ENCODE peak calls at places on chromosomes 4 and X, in eight cellular contexts. P is ovary, Q is lower lobe of right lung, K is SJSA1, M is GM23248, J is suprapubic skin, Y is cardiac muscle cell, C is transverse colon. I is an unnamed sample.

GRCh38 chr4:10808591-10808990 is 124.0 kb upstream of the CLNK start:
- DNase-seq in P (no peak), Q (no peak), K (no peak), M (peak; percentile 52), J (no peak), Y (peak; percentile 79), C (no peak), I (peak; percentile 54)

GRCh38 chr4:54498661-54499111 is 159.1 kb upstream of the KIT start:
- DNase-seq in P (no peak), Q (no peak), K (no peak), M (peak; percentile 85), J (no peak), Y (peak; percentile 17), C (no peak), I (no peak)

GRCh38 chr4:3218824-3219760 is 29.9 kb upstream of the MSANTD1 start:
- DNase-seq in P (no peak), Q (peak; percentile 24), K (no peak), M (no peak), J (no peak), Y (no peak), C (no peak), I (peak; percentile 2)

GRCh38 chr4:55124337-55125076 is 888 bp downstream of the KDR start:
- DNase-seq in P (no peak), Q (no peak), K (no peak), M (peak; percentile 13), J (no peak), Y (peak; percentile 58), C (no peak), I (no peak)

GRCh38 chr4:108270466-108271450 is 102.0 kb upstream of the LEF1 start:
- DNase-seq in P (no peak), Q (no peak), K (peak; percentile 84), M (peak; percentile 27), J (no peak), Y (peak; percentile 4), C (no peak), I (no peak)

GRCh38 chr4:157304769-157305168 is 84.2 kb downstream of the GRIA2 start:
- DNase-seq in P (no peak), Q (no peak), K (no peak), M (no peak), J (no peak), Y (no peak), C (no peak), I (no peak)

GRCh38 chr4:27692098-27692679 is 831.5 kb downstream of the STIM2 start:
- DNase-seq in P (no peak), Q (no peak), K (peak; percentile 30), M (peak; percentile 47), J (no peak), Y (peak; percentile 35), C (no peak), I (no peak)

GRCh38 chrX:111164728-111165127 is 68.7 kb downstream of the PAK3 start:
- DNase-seq in P (no peak), Q (no peak), K (no peak), M (peak; percentile 22), J (no peak), Y (peak; percentile 3), C (no peak), I (no peak)

GRCh38 chrX:102155806-102156179 is at the start of gene BEX5:
- DNase-seq in P (peak; percentile 67), Q (peak; percentile 63), K (no peak), M (peak; percentile 54), J (peak; percentile 65), Y (no peak), C (peak; percentile 68), I (peak; percentile 51)

GRCh38 chr4:108890491-108890890 is 127.6 kb upstream of the ETNPPL start:
- DNase-seq in P (no peak), Q (no peak), K (no peak), M (no peak), J (no peak), Y (no peak), C (no peak), I (no peak)

GRCh38 chr4:25884040-25884788 is 21.4 kb upstream of the SEL1L3 start:
- DNase-seq in P (no peak), Q (no peak), K (no peak), M (peak; percentile 83), J (no peak), Y (peak; percentile 66), C (no peak), I (no peak)

GRCh38 chr4:153248641-153249198 is 44.5 kb downstream of the TRIM2 start:
- DNase-seq in P (no peak), Q (no peak), K (peak; percentile 45), M (no peak), J (peak; percentile 70), Y (no peak), C (no peak), I (no peak)

GRCh38 chrX:16585486-16586370 is 64.2 kb upstream of the S100G start:
- DNase-seq in P (no peak), Q (no peak), K (no peak), M (no peak), J (no peak), Y (no peak), C (no peak), I (no peak)

GRCh38 chr4:114400531-114400930 is 198.1 kb upstream of the UGT8 start:
- DNase-seq in P (no peak), Q (no peak), K (no peak), M (peak; percentile 39), J (no peak), Y (no peak), C (no peak), I (no peak)

GRCh38 chr4:42482516-42483327 is 85.4 kb downstream of the SHISA3 start:
- DNase-seq in P (no peak), Q (no peak), K (no peak), M (no peak), J (no peak), Y (no peak), C (no peak), I (no peak)

GRCh38 chr4:127968565-127968964 is 3.4 kb downstream of the ABHD18 start:
- DNase-seq in P (no peak), Q (no peak), K (no peak), M (no peak), J (no peak), Y (no peak), C (no peak), I (no peak)

GRCh38 chr4:4855293-4856070 is 4.0 kb upstream of the MSX1 start:
- DNase-seq in P (no peak), Q (no peak), K (no peak), M (no peak), J (no peak), Y (no peak), C (no peak), I (peak; percentile 5)

GRCh38 chrX:71910526-71911022 is at the start of gene NHSL2:
- DNase-seq in P (peak; percentile 23), Q (peak; percentile 40), K (no peak), M (peak; percentile 57), J (no peak), Y (peak; percentile 16), C (no peak), I (peak; percentile 56)
- H3K4me3 ChIP-seq in P (peak within 1 kb of the TSS; percentile 26), Q (peak within 1 kb of the TSS; percentile 46), K (peak within 1 kb of the TSS; percentile 21), M (peak within 1 kb of the TSS; percentile 73), J (peak within 1 kb of the TSS; percentile 52), Y (peak within 1 kb of the TSS; percentile 69), C (peak within 1 kb of the TSS; percentile 49), I (peak within 1 kb of the TSS; percentile 55)

DNA sequence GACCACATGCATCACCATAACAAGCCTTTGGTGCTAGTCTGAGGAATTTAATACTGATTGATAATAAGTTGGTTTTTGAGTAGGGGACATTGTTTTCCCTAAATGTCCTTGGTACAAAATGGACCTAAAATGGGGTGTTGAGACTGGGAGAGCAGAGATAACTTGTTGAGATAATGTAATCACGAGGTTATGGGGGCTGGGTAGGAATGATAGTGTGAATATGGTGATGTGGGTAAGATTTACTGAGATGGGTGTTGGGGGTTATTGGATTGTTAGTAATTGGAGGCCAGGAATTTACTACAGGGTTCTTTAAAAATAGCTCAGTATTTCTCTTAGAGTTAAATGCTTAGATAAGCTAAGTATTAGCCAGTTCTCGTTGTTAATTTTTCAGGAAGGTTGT is 3.9 kb downstream of the BMP2K start:
- DNase-seq in P (no peak), Q (no peak), K (no peak), M (no peak), J (no peak), Y (no peak), C (no peak), I (no peak)
- H3K4me1 ChIP-seq in P (peaks cover 4% of the 10 kb centered on the region), Q (peaks cover 30% of the 10 kb centered on the region), K (peaks cover 25% of the 10 kb centered on the region), M (peaks cover 54% of the 10 kb centered on the region), J (peaks cover 41% of the 10 kb centered on the region), Y (peaks cover 39% of the 10 kb centered on the region), C (peaks cover 63% of the 10 kb centered on the region), I (peaks cover 71% of the 10 kb centered on the region)

GRCh38 chrX:45840411-45840950 is 639.8 kb upstream of the DIPK2B start:
- DNase-seq in P (no peak), Q (no peak), K (no peak), M (peak; percentile 24), J (no peak), Y (no peak), C (no peak), I (no peak)

GRCh38 chrX:45843518-45843917 is 642.8 kb upstream of the DIPK2B start:
- DNase-seq in P (no peak), Q (no peak), K (no peak), M (peak; percentile 16), J (no peak), Y (peak; percentile 21), C (no peak), I (no peak)

GRCh38 chrX:45842916-45843315 is 642.2 kb upstream of the DIPK2B start:
- DNase-seq in P (no peak), Q (no peak), K (no peak), M (peak; percentile 35), J (no peak), Y (no peak), C (no peak), I (no peak)

GRCh38 chrX:45845142-45845541 is 644.5 kb upstream of the DIPK2B start:
- DNase-seq in P (no peak), Q (no peak), K (no peak), M (no peak), J (no peak), Y (no peak), C (no peak), I (no peak)

GRCh38 chrX:45842207-45842900 is 641.7 kb upstream of the DIPK2B start:
- DNase-seq in P (no peak), Q (no peak), K (no peak), M (no peak), J (no peak), Y (no peak), C (no peak), I (no peak)
- H3K4me3 ChIP-seq in P (no peak overlapping the region), Q (no peak overlapping the region), K (no peak overlapping the region), M (no peak overlapping the region), J (no peak overlapping the region), Y (no peak overlapping the region), C (no peak overlapping the region), I (no peak overlapping the region)

GRCh38 chr4:185779520-185779919 is 32.5 kb downstream of the SORBS2 start:
- DNase-seq in P (no peak), Q (no peak), K (peak; percentile 63), M (peak; percentile 24), J (no peak), Y (no peak), C (no peak), I (no peak)

GRCh38 chr4:185783574-185783973 is 28.4 kb downstream of the SORBS2 start:
- DNase-seq in P (no peak), Q (no peak), K (no peak), M (no peak), J (no peak), Y (no peak), C (no peak), I (no peak)

GRCh38 chr4:185782523-185782922 is 29.5 kb downstream of the SORBS2 start:
- DNase-seq in P (no peak), Q (no peak), K (no peak), M (peak; percentile 6), J (no peak), Y (peak; percentile 45), C (no peak), I (no peak)

GRCh38 chr4:185780472-185780871 is 31.5 kb downstream of the SORBS2 start:
- DNase-seq in P (no peak), Q (no peak), K (no peak), M (no peak), J (no peak), Y (no peak), C (no peak), I (no peak)

GRCh38 chr4:185781555-185782215 is 30.3 kb downstream of the SORBS2 start:
- DNase-seq in P (no peak), Q (no peak), K (no peak), M (no peak), J (no peak), Y (no peak), C (no peak), I (no peak)
- H3K4me1 ChIP-seq in P (no peaks in the 10 kb centered on the region), Q (no peaks in the 10 kb centered on the region), K (peaks cover 40% of the 10 kb centered on the region), M (no peaks in the 10 kb centered on the region), J (no peaks in the 10 kb centered on the region), Y (peaks cover 35% of the 10 kb centered on the region), C (no peaks in the 10 kb centered on the region), I (no peaks in the 10 kb centered on the region)